ENCODE peak calls at places on chromosomes 6 and 20, in ten cellular contexts. J, Q, A, P, C, H, X, L, I and R are unnamed samples.

GRCh38 chr6:21185849-21186478 is 407.6 kb upstream of the SOX4 start:
- DNase-seq in X (no peak), Q (no peak), C (no peak), A (no peak), J (no peak), L (no peak), P (no peak), I (no peak), H (no peak), R (no peak)

GRCh38 chr6:153208706-153209105 is 77.6 kb upstream of the RGS17 start:
- DNase-seq in Q (no peak), P (no peak), L (no peak), A (no peak), C (no peak), J (peak), I (no peak), X (no peak), H (no peak), R (no peak)

GRCh38 chr6:44925100-44925739 is 402.9 kb upstream of the RUNX2 start:
- DNase-seq in X (no peak), A (peak), H (no peak), Q (no peak), I (no peak), P (no peak), L (no peak), J (no peak), C (no peak), R (no peak)

GRCh38 chr6:3284436-3284876 is 25.7 kb downstream of the PSMG4 start:
- DNase-seq in Q (no peak), P (peak), X (peak), I (no peak), H (no peak), J (no peak), C (no peak), L (peak), A (no peak), R (peak)

GRCh38 chr6:96794980-96795379 is 42.3 kb downstream of the GPR63 start:
- DNase-seq in H (no peak), A (peak), P (no peak), Q (no peak), C (no peak), X (no peak), I (no peak), J (no peak), L (no peak), R (no peak)

GRCh38 chr20:57465486-57465885 is 59.5 kb downstream of the CTCFL start:
- DNase-seq in I (no peak), J (no peak), L (no peak), Q (no peak), H (no peak), A (no peak), C (no peak), X (no peak), P (no peak), R (no peak)

GRCh38 chr6:148971027-148971927 is 224.4 kb downstream of the UST start:
- DNase-seq in P (no peak), Q (no peak), J (no peak), C (no peak), L (no peak), I (peak), H (no peak), A (peak), X (no peak), R (no peak)

GRCh38 chr20:50569864-50570836 is 60.0 kb downstream of the PTPN1 start:
- DNase-seq in J (no peak), Q (peak), C (no peak), L (no peak), P (no peak), I (no peak), H (no peak), X (no peak), A (peak), R (peak)

GRCh38 chr6:106381871-106382270 is 21.4 kb downstream of the CRYBG1 start:
- DNase-seq in C (no peak), Q (no peak), A (no peak), I (no peak), P (no peak), L (no peak), X (no peak), H (peak), J (no peak), R (no peak)

GRCh38 chr6:149128489-149129145 is 188.9 kb upstream of the TAB2 start:
- DNase-seq in I (no peak), J (no peak), L (no peak), X (no peak), C (no peak), H (no peak), Q (no peak), A (no peak), P (no peak), R (no peak)

GRCh38 chr6:116556065-116556464 is 2.5 kb downstream of the CALHM4 start:
- DNase-seq in C (no peak), P (no peak), H (no peak), Q (no peak), A (peak), L (no peak), J (no peak), I (no peak), X (no peak), R (no peak)

GRCh38 chr20:46348231-46348803 is 40.0 kb upstream of the CDH22 start:
- DNase-seq in X (no peak), A (peak), C (peak), I (no peak), J (no peak), Q (no peak), P (no peak), H (no peak), L (no peak), R (no peak)

GRCh38 chr20:23049933-23050838 is 714 bp upstream of the THBD start:
- DNase-seq in L (no peak), A (no peak), Q (no peak), C (peak), X (peak), I (peak), P (peak), H (no peak), J (peak), R (no peak)

GRCh38 chr20:1934578-1935573 is 39.7 kb downstream of the SIRPA start:
- DNase-seq in H (no peak), P (peak), C (no peak), I (peak), Q (no peak), J (no peak), A (peak), L (no peak), X (peak), R (no peak)

GRCh38 chr6:169495601-169496000 is 206.2 kb downstream of the WDR27 start:
- DNase-seq in Q (no peak), I (no peak), P (no peak), H (no peak), C (no peak), X (no peak), L (no peak), A (peak), J (no peak), R (no peak)

GRCh38 chr20:47785900-47786762 is 850 bp upstream of the SULF2 start:
- DNase-seq in A (peak), H (peak), P (peak), J (peak), C (peak), L (peak), I (peak), Q (peak), X (peak), R (no peak)
- TF ChIP-seq POLR2A in A (no peak), H (peak), P (no peak), J (no peak), C (no peak), L (peak), I (no peak), Q (no peak), X (no peak), R (no peak)

GRCh38 chr6:85450578-85450884 is 648 bp downstream of the NT5E start:
- DNase-seq in P (no peak), Q (no peak), A (no peak), I (no peak), J (no peak), C (no peak), X (no peak), H (no peak), L (no peak), R (no peak)

GRCh38 chr6:85449388-85449817 is 480 bp upstream of the NT5E start:
- DNase-seq in H (peak), J (peak), I (peak), A (peak), Q (no peak), C (no peak), P (no peak), L (no peak), X (peak), R (peak)

GRCh38 chr6:85452441-85452881 is 2.6 kb downstream of the NT5E start:
- DNase-seq in H (no peak), Q (no peak), P (no peak), J (no peak), X (no peak), C (no peak), I (no peak), A (peak), L (no peak), R (no peak)

GRCh38 chr6:85451586-85452306 is 1.9 kb downstream of the NT5E start:
- DNase-seq in I (no peak), C (no peak), P (no peak), X (no peak), L (no peak), A (no peak), H (no peak), J (no peak), Q (no peak), R (no peak)

DNA sequence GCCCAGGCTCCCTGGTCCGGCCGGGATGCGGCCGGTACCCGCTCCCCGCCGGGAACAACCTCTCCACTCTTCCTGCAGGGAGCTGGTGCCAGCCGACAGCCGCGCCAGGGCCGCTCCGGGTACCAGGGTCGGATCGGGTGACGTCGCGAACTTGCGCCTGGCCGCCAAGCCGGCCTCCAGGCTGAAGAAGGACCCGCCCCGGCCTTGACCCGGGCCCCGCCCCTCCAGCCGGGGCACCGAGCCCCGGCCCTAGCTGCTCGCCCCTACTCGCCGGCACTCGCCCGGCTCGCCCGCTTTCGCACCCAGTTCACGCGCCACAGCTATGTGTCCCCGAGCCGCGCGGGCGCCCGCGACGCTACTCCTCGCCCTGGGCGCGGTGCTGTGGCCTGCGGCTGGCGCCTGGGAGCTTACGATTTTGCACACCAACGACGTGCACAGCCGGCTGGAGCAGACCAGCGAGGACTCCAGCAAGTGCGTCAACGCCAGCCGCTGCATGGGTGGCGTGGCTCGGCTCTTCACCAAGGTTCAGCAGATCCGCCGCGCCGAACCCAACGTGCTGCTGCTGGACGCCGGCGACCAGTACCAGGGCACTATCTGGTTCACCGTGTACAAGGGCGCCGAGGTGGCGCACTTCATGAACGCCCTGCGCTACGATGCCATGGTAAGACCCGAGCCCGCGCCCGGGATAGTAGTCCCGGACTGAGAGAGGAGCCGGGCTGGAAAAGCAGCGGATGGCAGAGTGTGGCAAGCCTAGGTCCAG is at the start of gene NT5E:
- DNase-seq in X (peak), J (peak), C (peak), L (peak), I (peak), H (peak), P (peak), Q (no peak), A (peak), R (peak)
- TF ChIP-seq POLR2A in X (peak), J (no peak), C (no peak), L (peak), I (peak), H (peak), P (no peak), Q (no peak), A (peak), R (peak)

GRCh38 chr20:54132612-54133433 is 41.0 kb downstream of the CYP24A1 start:
- DNase-seq in J (no peak), L (no peak), X (peak), P (peak), I (peak), C (no peak), A (peak), Q (peak), H (peak), R (peak)
- TF ChIP-seq POLR2A in J (no peak), L (no peak), X (no peak), P (no peak), I (no peak), C (no peak), A (no peak), Q (peak), H (no peak), R (no peak)

GRCh38 chr20:25057234-25058050 is 497 bp downstream of the ACSS1 start:
- DNase-seq in I (no peak), J (peak), H (peak), P (peak), L (peak), Q (no peak), C (peak), A (peak), X (peak), R (peak)
- TF ChIP-seq POLR2A in I (no peak), J (no peak), H (peak), P (peak), L (peak), Q (no peak), C (no peak), A (no peak), X (peak), R (peak)

DNA sequence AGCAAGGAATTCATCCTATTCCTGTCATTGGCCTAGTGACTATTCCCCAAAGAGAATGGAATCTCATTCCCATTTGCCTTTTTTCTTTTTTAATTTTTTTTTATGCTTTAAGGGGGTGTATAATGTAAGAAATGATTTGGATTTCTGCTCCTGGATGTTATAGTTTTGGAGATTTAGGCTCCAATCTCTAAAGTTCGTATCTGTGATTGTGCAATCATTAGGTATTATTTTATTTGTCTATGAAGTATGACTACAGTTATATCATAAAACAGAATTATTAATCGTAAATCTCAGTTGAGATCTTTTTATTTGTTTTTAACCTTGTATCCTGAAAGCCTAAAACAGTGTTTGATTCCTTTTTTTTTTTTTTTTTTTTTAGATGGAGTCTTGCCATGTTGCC is 41.7 kb upstream of the EEF1A1 start:
- DNase-seq in L (no peak), C (no peak), H (no peak), A (no peak), X (no peak), J (no peak), P (no peak), Q (no peak), I (no peak), R (no peak)
- TF ChIP-seq POLR2A in L (no peak), C (no peak), H (no peak), A (no peak), X (no peak), J (no peak), P (no peak), Q (no peak), I (no peak), R (no peak)

GRCh38 chr20:49469060-49469459 is 13.4 kb downstream of the KCNB1 start:
- DNase-seq in Q (no peak), L (no peak), A (no peak), J (no peak), P (no peak), X (no peak), C (no peak), H (no peak), I (no peak), R (no peak)

GRCh38 chr20:49464556-49464955 is 17.9 kb downstream of the KCNB1 start:
- DNase-seq in C (no peak), Q (no peak), P (no peak), I (no peak), L (no peak), H (no peak), J (no peak), A (no peak), X (no peak), R (no peak)

GRCh38 chr20:49468412-49468811 is 14.1 kb downstream of the KCNB1 start:
- DNase-seq in H (no peak), Q (no peak), J (no peak), X (no peak), I (no peak), A (no peak), C (no peak), L (no peak), P (no peak), R (no peak)

GRCh38 chr20:49461894-49462293 is 20.6 kb downstream of the KCNB1 start:
- DNase-seq in L (no peak), X (no peak), Q (no peak), C (no peak), I (no peak), P (no peak), H (no peak), A (no peak), J (no peak), R (no peak)

GRCh38 chr20:49466114-49466912 is 16.2 kb downstream of the KCNB1 start:
- DNase-seq in A (no peak), J (no peak), I (no peak), C (no peak), Q (no peak), P (no peak), H (no peak), X (no peak), L (no peak), R (no peak)
- TF ChIP-seq POLR2A in A (no peak), J (no peak), I (no peak), C (no peak), Q (peak), P (no peak), H (no peak), X (no peak), L (no peak), R (no peak)

DNA sequence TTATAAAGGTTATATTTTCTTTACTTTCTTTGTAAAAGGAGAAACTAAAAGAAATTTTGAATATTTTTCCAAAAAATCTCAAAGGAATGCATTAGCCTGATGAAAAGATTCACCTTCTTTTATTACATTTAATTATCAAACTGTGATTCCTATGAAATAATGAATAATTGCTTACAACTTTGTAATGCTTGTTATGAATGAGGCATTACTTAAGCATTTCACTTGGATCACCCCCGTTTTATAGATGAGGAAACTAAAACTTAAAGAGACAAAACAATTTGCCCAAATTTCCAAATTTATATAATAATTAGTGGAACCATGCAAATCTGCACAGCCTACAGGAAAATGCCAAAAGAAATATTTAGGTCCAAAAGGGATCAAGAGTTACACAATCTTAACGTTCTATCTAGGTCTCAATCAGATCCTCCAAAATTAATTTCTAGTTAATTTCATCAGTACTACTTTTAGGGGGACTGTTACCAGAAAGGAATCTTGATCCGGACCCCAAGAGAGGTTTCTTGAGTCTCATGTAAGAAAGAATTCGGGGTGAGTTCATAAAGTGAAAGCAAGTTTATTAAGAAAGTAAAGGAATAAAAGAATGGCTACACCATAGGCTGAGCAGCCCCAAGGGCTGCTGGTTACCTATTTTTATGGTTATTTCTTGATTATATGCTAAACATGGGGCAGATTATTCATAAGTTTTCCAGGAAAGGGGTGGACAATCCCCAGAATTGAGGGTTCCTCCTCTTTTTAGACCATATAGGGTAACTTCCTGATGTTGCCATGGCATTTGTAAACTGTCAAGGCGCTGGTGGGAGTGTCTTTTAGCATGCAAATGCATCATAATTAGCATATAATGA is 288.0 kb downstream of the ADGB start:
- DNase-seq in X (no peak), J (no peak), L (no peak), Q (no peak), A (no peak), P (no peak), H (no peak), C (no peak), I (no peak), R (no peak)
- TF ChIP-seq POLR2A in X (no peak), J (no peak), L (no peak), Q (no peak), A (no peak), P (no peak), H (no peak), C (no peak), I (no peak), R (no peak)

DNA sequence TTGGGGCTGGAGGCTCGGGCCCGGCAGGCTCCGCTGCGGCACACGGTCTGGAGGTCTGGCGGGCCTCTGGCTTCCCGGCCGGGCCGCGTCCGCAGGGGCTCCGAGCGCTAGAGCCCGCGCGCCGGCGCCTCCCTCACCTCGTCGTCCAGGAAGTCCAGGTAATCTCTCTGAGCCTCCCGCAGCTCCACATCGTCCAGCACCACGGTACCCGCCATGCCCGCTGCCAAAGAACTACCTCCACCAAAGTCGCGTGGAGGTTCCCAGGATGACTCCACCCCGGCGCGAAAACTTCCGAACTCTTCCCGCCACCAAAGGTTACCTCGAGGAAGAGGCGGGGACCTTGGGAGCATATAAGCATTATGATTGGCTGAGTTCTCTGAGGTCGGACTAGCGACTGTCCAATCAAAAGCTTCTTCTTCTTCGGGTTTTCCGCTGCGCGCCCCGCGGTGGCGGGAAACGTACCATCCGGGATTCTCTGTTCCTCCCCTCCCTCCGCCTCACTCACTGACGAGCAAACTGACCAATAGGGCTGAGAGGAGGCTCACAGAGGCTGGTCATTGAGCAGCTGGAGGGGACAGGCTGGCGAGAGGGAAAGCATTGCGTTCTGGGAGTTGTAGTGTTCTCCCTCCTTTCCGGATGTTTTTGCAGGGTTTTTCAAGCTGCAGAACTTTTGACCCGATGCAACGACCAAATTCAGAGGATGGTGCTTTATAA is at the start of gene MCM3:
- DNase-seq in L (peak), C (peak), J (peak), X (peak), H (peak), P (peak), Q (peak), A (peak), I (peak), R (peak)
- TF ChIP-seq POLR2A in L (peak), C (peak), J (no peak), X (no peak), H (peak), P (no peak), Q (no peak), A (no peak), I (peak), R (no peak)

GRCh38 chr6:73388433-73388799 is 6.2 kb upstream of the DDX43 start:
- DNase-seq in I (no peak), A (no peak), Q (no peak), C (no peak), J (no peak), X (no peak), H (no peak), P (no peak), L (no peak), R (no peak)

GRCh38 chr6:73393278-73393677 is 1.4 kb upstream of the DDX43 start:
- DNase-seq in A (peak), P (no peak), H (no peak), C (no peak), X (no peak), I (no peak), Q (no peak), J (no peak), L (no peak), R (no peak)

GRCh38 chr6:73389854-73390253 is 4.8 kb upstream of the DDX43 start:
- DNase-seq in P (no peak), A (no peak), L (no peak), X (no peak), J (no peak), C (peak), I (no peak), H (peak), Q (no peak), R (no peak)

GRCh38 chr6:73391735-73392134 is 2.9 kb upstream of the DDX43 start:
- DNase-seq in I (no peak), C (no peak), J (no peak), X (no peak), H (no peak), A (no peak), Q (no peak), L (no peak), P (no peak), R (no peak)

GRCh38 chr6:73388800-73389512 is 5.7 kb upstream of the DDX43 start:
- DNase-seq in Q (peak), I (peak), J (peak), X (peak), C (peak), L (peak), A (peak), P (no peak), H (peak), R (peak)
- TF ChIP-seq POLR2A in Q (peak), I (peak), J (no peak), X (no peak), C (no peak), L (no peak), A (no peak), P (no peak), H (peak), R (no peak)

GRCh38 chr20:32285621-32286334 is 8.3 kb downstream of the KIF3B start:
- DNase-seq in X (no peak), H (peak), P (no peak), L (no peak), J (peak), A (peak), Q (no peak), C (no peak), I (no peak), R (no peak)
- TF ChIP-seq POLR2A in X (no peak), H (no peak), P (no peak), L (no peak), J (no peak), A (no peak), Q (no peak), C (no peak), I (no peak), R (peak)